ENCODE peak calls at places on chromosomes 7 and 10, in eight cellular contexts. V is omental fat pad; C is activated naive CD4-positive, alpha-beta T cell treated with anti-CD3 and anti-CD28 coated beads, Interleukin-2, amount 10 ng/mL, durations not matched to agents 7 days and 5 days; X is GM04504; S is G401; R is OCI-LY7; J is pancreas; E is stomach. F is an unnamed sample.

GRCh38 chr7:100721505-100721812 is 1.2 kb downstream of the EPO start:
- DNase-seq in V (no peak), C (no peak), X (no peak), S (no peak), R (no peak), J (no peak), E (no peak), F (no peak)

GRCh38 chr10:84194424-84195043 is at the start of gene CDHR1:
- DNase-seq in V (no peak), C (peak), X (no peak), S (peak), R (no peak), J (no peak), E (no peak), F (no peak)

GRCh38 chr7:29398011-29398410 is 165.6 kb upstream of the PRR15 start:
- DNase-seq in V (no peak), C (no peak), X (no peak), S (no peak), R (no peak), J (no peak), E (no peak), F (no peak)

GRCh38 chr10:31940839-31941653 is 12.4 kb upstream of the ARHGAP12 start:
- DNase-seq in V (no peak), C (no peak), X (peak), S (no peak), R (peak), J (no peak), E (peak), F (no peak)

GRCh38 chr7:29328811-29329210 is 134.2 kb downstream of the CHN2 start:
- DNase-seq in V (no peak), C (no peak), X (peak), S (no peak), R (no peak), J (no peak), E (no peak), F (no peak)

GRCh38 chr10:76721891-76722505 is 915.6 kb downstream of the KCNMA1 start:
- DNase-seq in V (no peak), C (no peak), X (no peak), S (no peak), R (no peak), J (no peak), E (no peak), F (no peak)

GRCh38 chr7:2609001-2609411 is 22.8 kb upstream of the TTYH3 start:
- DNase-seq in V (no peak), C (peak), X (no peak), S (no peak), R (peak), J (no peak), E (no peak), F (peak)

GRCh38 chr7:496528-497295 is 22.9 kb downstream of the PDGFA start:
- DNase-seq in V (no peak), C (no peak), X (no peak), S (no peak), R (no peak), J (peak), E (no peak), F (no peak)

GRCh38 chr10:120950103-120950561 is 99.0 kb downstream of the WDR11 start:
- DNase-seq in V (no peak), C (no peak), X (peak), S (no peak), R (no peak), J (no peak), E (no peak), F (no peak)

GRCh38 chr7:27925573-27926201 is 185.7 kb downstream of the TAX1BP1 start:
- DNase-seq in V (no peak), C (no peak), X (no peak), S (no peak), R (no peak), J (no peak), E (no peak), F (no peak)

GRCh38 chr7:105652359-105652993 is 71.2 kb upstream of the EFCAB10 start:
- DNase-seq in V (peak), C (peak), X (peak), S (peak), R (peak), J (peak), E (peak), F (peak)

GRCh38 chr10:71975087-71975890 is 11.1 kb downstream of the CHST3 start:
- DNase-seq in V (no peak), C (no peak), X (no peak), S (no peak), R (no peak), J (peak), E (peak), F (no peak)

GRCh38 chr7:88020953-88021650 is 87.1 kb downstream of the ADAM22 start:
- DNase-seq in V (no peak), C (no peak), X (no peak), S (no peak), R (no peak), J (no peak), E (no peak), F (no peak)

GRCh38 chr10:35854661-35855060 is 212.6 kb upstream of the FZD8 start:
- DNase-seq in V (no peak), C (no peak), X (no peak), S (no peak), R (no peak), J (no peak), E (no peak), F (no peak)

GRCh38 chr7:81776159-81776558 is 6.3 kb upstream of the HGF start:
- DNase-seq in V (no peak), C (no peak), X (no peak), S (no peak), R (no peak), J (no peak), E (no peak), F (no peak)

GRCh38 chr7:112225006-112225405 is 18.5 kb downstream of the ZNF277 start:
- DNase-seq in V (no peak), C (no peak), X (no peak), S (no peak), R (no peak), J (no peak), E (no peak), F (no peak)

GRCh38 chr10:128121750-128122412 is 4.3 kb downstream of the MKI67 start:
- DNase-seq in V (no peak), C (no peak), X (no peak), S (no peak), R (no peak), J (no peak), E (no peak), F (no peak)

GRCh38 chr10:63628526-63629362 is 107.5 kb downstream of the REEP3 start:
- DNase-seq in V (no peak), C (peak), X (no peak), S (peak), R (peak), J (no peak), E (peak), F (peak)

GRCh38 chr10:59896186-59896585 is 10.2 kb downstream of the CCDC6 start:
- DNase-seq in V (no peak), C (no peak), X (no peak), S (no peak), R (no peak), J (no peak), E (no peak), F (no peak)

GRCh38 chr7:158383665-158384064 is 204.0 kb downstream of the PTPRN2 start:
- DNase-seq in V (no peak), C (no peak), X (no peak), S (no peak), R (no peak), J (no peak), E (no peak), F (no peak)

GRCh38 chr7:2116903-2117680 is 115.7 kb downstream of the MAD1L1 start:
- DNase-seq in V (no peak), C (no peak), X (no peak), S (peak), R (no peak), J (no peak), E (peak), F (no peak)

GRCh38 chr7:70525991-70526390 is 606.0 kb upstream of the GALNT17 start:
- DNase-seq in V (no peak), C (no peak), X (no peak), S (no peak), R (no peak), J (no peak), E (no peak), F (no peak)

GRCh38 chr7:105268056-105268455 is 120.7 kb downstream of the SRPK2 start:
- DNase-seq in V (no peak), C (no peak), X (no peak), S (peak), R (no peak), J (no peak), E (no peak), F (no peak)

GRCh38 chr7:44891372-44891771 is 6.0 kb upstream of the PURB start:
- DNase-seq in V (no peak), C (peak), X (no peak), S (no peak), R (peak), J (no peak), E (no peak), F (no peak)

GRCh38 chr7:131293018-131293417 is 34.7 kb upstream of the MKLN1 start:
- DNase-seq in V (no peak), C (no peak), X (peak), S (no peak), R (no peak), J (no peak), E (no peak), F (no peak)

GRCh38 chr7:33744293-33744692 is 161.0 kb upstream of the BMPER start:
- DNase-seq in V (no peak), C (no peak), X (no peak), S (no peak), R (peak), J (no peak), E (no peak), F (no peak)

GRCh38 chr10:75540357-75541335 is 109.2 kb downstream of the LRMDA start:
- DNase-seq in V (no peak), C (no peak), X (no peak), S (no peak), R (no peak), J (no peak), E (no peak), F (peak)

GRCh38 chr7:45890902-45891461 is 2.7 kb downstream of the IGFBP1 start:
- DNase-seq in V (no peak), C (no peak), X (no peak), S (peak), R (peak), J (no peak), E (no peak), F (peak)

GRCh38 chr10:97332586-97333350 is 1.8 kb downstream of the FRAT2 start:
- DNase-seq in V (no peak), C (no peak), X (peak), S (peak), R (no peak), J (no peak), E (peak), F (peak)

GRCh38 chr7:35799846-35800717 is 775 bp upstream of the SEPTIN7 start:
- DNase-seq in V (peak), C (peak), X (peak), S (peak), R (peak), J (peak), E (peak), F (peak)

GRCh38 chr7:51308738-51309102 is 7.9 kb downstream of the COBL start:
- DNase-seq in V (no peak), C (no peak), X (no peak), S (no peak), R (no peak), J (no peak), E (no peak), F (no peak)

GRCh38 chr10:34494012-34494411 is 321.1 kb downstream of the PARD3 start:
- DNase-seq in V (no peak), C (no peak), X (no peak), S (no peak), R (no peak), J (no peak), E (no peak), F (no peak)

GRCh38 chr7:28301148-28301641 is 111.1 kb upstream of the CREB5 start:
- DNase-seq in V (no peak), C (no peak), X (no peak), S (no peak), R (no peak), J (no peak), E (no peak), F (no peak)

GRCh38 chr10:484441-484924 is 205.0 kb downstream of the DIP2C start:
- DNase-seq in V (no peak), C (peak), X (no peak), S (peak), R (peak), J (no peak), E (peak), F (peak)

GRCh38 chr10:57627642-57628178 is 640.0 kb downstream of the IPMK start:
- DNase-seq in V (no peak), C (no peak), X (no peak), S (no peak), R (no peak), J (no peak), E (no peak), F (no peak)

GRCh38 chr10:118873738-118874105 is 119.0 kb upstream of the CACUL1 start:
- DNase-seq in V (no peak), C (no peak), X (no peak), S (no peak), R (no peak), J (no peak), E (no peak), F (no peak)